ENCODE peak calls at places on chromosomes 11 and 22, in four cellular contexts. One of them, this sample, is unnamed.

GRCh38 chr11:1323779-1324178 is 14.3 kb upstream of the TOLLIP start:
- DNase-seq in progenitor cell of endocrine pancreas: no peak
- DNase-seq in iPS-NIHi11: no peak
- DNase-seq in activated CD4-positive, alpha-beta T cell treated with anti-CD3 and anti-CD28 coated beads, Interleukin-2, amount 10 ng/mL, durations not matched to agents 7 days and 5 days: no peak
- DNase-seq in this sample: no peak

GRCh38 chr11:46902694-46903093 is 15.7 kb downstream of the LRP4 start:
- DNase-seq in progenitor cell of endocrine pancreas: no peak
- DNase-seq in iPS-NIHi11: no peak
- DNase-seq in activated CD4-positive, alpha-beta T cell treated with anti-CD3 and anti-CD28 coated beads, Interleukin-2, amount 10 ng/mL, durations not matched to agents 7 days and 5 days: no peak
- DNase-seq in this sample: no peak

GRCh38 chr11:93773601-93774200 is 10.4 kb upstream of the MED17 start:
- DNase-seq in progenitor cell of endocrine pancreas: no peak
- DNase-seq in iPS-NIHi11: no peak
- DNase-seq in activated CD4-positive, alpha-beta T cell treated with anti-CD3 and anti-CD28 coated beads, Interleukin-2, amount 10 ng/mL, durations not matched to agents 7 days and 5 days: no peak
- DNase-seq in this sample: no peak

GRCh38 chr11:27976262-27976661 is 131.7 kb downstream of the KIF18A start:
- DNase-seq in progenitor cell of endocrine pancreas: no peak
- DNase-seq in iPS-NIHi11: no peak
- DNase-seq in activated CD4-positive, alpha-beta T cell treated with anti-CD3 and anti-CD28 coated beads, Interleukin-2, amount 10 ng/mL, durations not matched to agents 7 days and 5 days: no peak
- DNase-seq in this sample: no peak

GRCh38 chr22:48937032-48937639 is 890.5 kb downstream of the BRD1 start:
- DNase-seq in progenitor cell of endocrine pancreas: no peak
- DNase-seq in iPS-NIHi11: no peak
- DNase-seq in activated CD4-positive, alpha-beta T cell treated with anti-CD3 and anti-CD28 coated beads, Interleukin-2, amount 10 ng/mL, durations not matched to agents 7 days and 5 days: no peak
- DNase-seq in this sample: no peak

GRCh38 chr11:5887172-5887571 is 5.8 kb upstream of the OR52E5 start:
- DNase-seq in progenitor cell of endocrine pancreas: no peak
- DNase-seq in iPS-NIHi11: no peak
- DNase-seq in activated CD4-positive, alpha-beta T cell treated with anti-CD3 and anti-CD28 coated beads, Interleukin-2, amount 10 ng/mL, durations not matched to agents 7 days and 5 days: no peak
- DNase-seq in this sample: no peak

GRCh38 chr11:69027704-69028372 is 14.8 kb upstream of the MRGPRF start:
- DNase-seq in progenitor cell of endocrine pancreas: no peak
- DNase-seq in iPS-NIHi11: no peak
- DNase-seq in activated CD4-positive, alpha-beta T cell treated with anti-CD3 and anti-CD28 coated beads, Interleukin-2, amount 10 ng/mL, durations not matched to agents 7 days and 5 days: no peak
- DNase-seq in this sample: no peak

GRCh38 chr11:57341250-57341808 is 3.2 kb downstream of the P2RX3 start:
- DNase-seq in progenitor cell of endocrine pancreas: no peak
- DNase-seq in iPS-NIHi11: no peak
- DNase-seq in activated CD4-positive, alpha-beta T cell treated with anti-CD3 and anti-CD28 coated beads, Interleukin-2, amount 10 ng/mL, durations not matched to agents 7 days and 5 days: no peak
- DNase-seq in this sample: no peak

GRCh38 chr22:49011769-49012598 is 815.7 kb downstream of the BRD1 start:
- DNase-seq in progenitor cell of endocrine pancreas: no peak
- DNase-seq in iPS-NIHi11: no peak
- DNase-seq in activated CD4-positive, alpha-beta T cell treated with anti-CD3 and anti-CD28 coated beads, Interleukin-2, amount 10 ng/mL, durations not matched to agents 7 days and 5 days: no peak
- DNase-seq in this sample: no peak

GRCh38 chr22:46561435-46561905 is 24.1 kb upstream of the CELSR1 start:
- DNase-seq in progenitor cell of endocrine pancreas: no peak
- DNase-seq in iPS-NIHi11: peak
- DNase-seq in activated CD4-positive, alpha-beta T cell treated with anti-CD3 and anti-CD28 coated beads, Interleukin-2, amount 10 ng/mL, durations not matched to agents 7 days and 5 days: peak
- DNase-seq in this sample: no peak

GRCh38 chr11:72585762-72586590 is 88.2 kb downstream of the PDE2A start:
- DNase-seq in progenitor cell of endocrine pancreas: peak
- DNase-seq in iPS-NIHi11: peak
- DNase-seq in activated CD4-positive, alpha-beta T cell treated with anti-CD3 and anti-CD28 coated beads, Interleukin-2, amount 10 ng/mL, durations not matched to agents 7 days and 5 days: peak
- DNase-seq in this sample: peak

GRCh38 chr11:123085497-123085896 is 23.6 kb upstream of the HSPA8 start:
- DNase-seq in progenitor cell of endocrine pancreas: no peak
- DNase-seq in iPS-NIHi11: no peak
- DNase-seq in activated CD4-positive, alpha-beta T cell treated with anti-CD3 and anti-CD28 coated beads, Interleukin-2, amount 10 ng/mL, durations not matched to agents 7 days and 5 days: no peak
- DNase-seq in this sample: no peak

GRCh38 chr11:66371627-66372415 is at the start of gene SLC29A2:
- DNase-seq in progenitor cell of endocrine pancreas: peak
- DNase-seq in iPS-NIHi11: peak
- DNase-seq in activated CD4-positive, alpha-beta T cell treated with anti-CD3 and anti-CD28 coated beads, Interleukin-2, amount 10 ng/mL, durations not matched to agents 7 days and 5 days: peak
- DNase-seq in this sample: peak

GRCh38 chr22:45612451-45612901 is 59.2 kb upstream of the ATXN10 start:
- DNase-seq in progenitor cell of endocrine pancreas: no peak
- DNase-seq in iPS-NIHi11: no peak
- DNase-seq in activated CD4-positive, alpha-beta T cell treated with anti-CD3 and anti-CD28 coated beads, Interleukin-2, amount 10 ng/mL, durations not matched to agents 7 days and 5 days: peak
- DNase-seq in this sample: no peak

GRCh38 chr22:19622061-19622441 is 92.3 kb upstream of the SEPTIN5 start:
- DNase-seq in progenitor cell of endocrine pancreas: no peak
- DNase-seq in iPS-NIHi11: no peak
- DNase-seq in activated CD4-positive, alpha-beta T cell treated with anti-CD3 and anti-CD28 coated beads, Interleukin-2, amount 10 ng/mL, durations not matched to agents 7 days and 5 days: no peak
- DNase-seq in this sample: no peak

GRCh38 chr11:19220903-19221682 is 19.3 kb upstream of the CSRP3 start:
- DNase-seq in progenitor cell of endocrine pancreas: no peak
- DNase-seq in iPS-NIHi11: no peak
- DNase-seq in activated CD4-positive, alpha-beta T cell treated with anti-CD3 and anti-CD28 coated beads, Interleukin-2, amount 10 ng/mL, durations not matched to agents 7 days and 5 days: no peak
- DNase-seq in this sample: no peak

GRCh38 chr11:103202048-103202651 is 92.9 kb downstream of the DYNC2H1 start:
- DNase-seq in progenitor cell of endocrine pancreas: no peak
- DNase-seq in iPS-NIHi11: peak
- DNase-seq in activated CD4-positive, alpha-beta T cell treated with anti-CD3 and anti-CD28 coated beads, Interleukin-2, amount 10 ng/mL, durations not matched to agents 7 days and 5 days: no peak
- DNase-seq in this sample: no peak

GRCh38 chr11:114123692-114124330 is 64.3 kb downstream of the ZBTB16 start:
- DNase-seq in progenitor cell of endocrine pancreas: no peak
- DNase-seq in iPS-NIHi11: no peak
- DNase-seq in activated CD4-positive, alpha-beta T cell treated with anti-CD3 and anti-CD28 coated beads, Interleukin-2, amount 10 ng/mL, durations not matched to agents 7 days and 5 days: no peak
- DNase-seq in this sample: no peak

GRCh38 chr11:36037031-36037430 is 93.2 kb downstream of the LDLRAD3 start:
- DNase-seq in progenitor cell of endocrine pancreas: no peak
- DNase-seq in iPS-NIHi11: no peak
- DNase-seq in activated CD4-positive, alpha-beta T cell treated with anti-CD3 and anti-CD28 coated beads, Interleukin-2, amount 10 ng/mL, durations not matched to agents 7 days and 5 days: no peak
- DNase-seq in this sample: no peak

GRCh38 chr22:48737461-48738203 is 1090.0 kb downstream of the BRD1 start:
- DNase-seq in progenitor cell of endocrine pancreas: no peak
- DNase-seq in iPS-NIHi11: no peak
- DNase-seq in activated CD4-positive, alpha-beta T cell treated with anti-CD3 and anti-CD28 coated beads, Interleukin-2, amount 10 ng/mL, durations not matched to agents 7 days and 5 days: no peak
- DNase-seq in this sample: no peak

GRCh38 chr11:97965849-97966646 is 1054.7 kb upstream of the CNTN5 start:
- DNase-seq in progenitor cell of endocrine pancreas: no peak
- DNase-seq in iPS-NIHi11: no peak
- DNase-seq in activated CD4-positive, alpha-beta T cell treated with anti-CD3 and anti-CD28 coated beads, Interleukin-2, amount 10 ng/mL, durations not matched to agents 7 days and 5 days: no peak
- DNase-seq in this sample: no peak

GRCh38 chr11:99418927-99419707 is 398.4 kb downstream of the CNTN5 start:
- DNase-seq in progenitor cell of endocrine pancreas: no peak
- DNase-seq in iPS-NIHi11: no peak
- DNase-seq in activated CD4-positive, alpha-beta T cell treated with anti-CD3 and anti-CD28 coated beads, Interleukin-2, amount 10 ng/mL, durations not matched to agents 7 days and 5 days: no peak
- DNase-seq in this sample: no peak

GRCh38 chr22:40196628-40197027 is 18.9 kb downstream of the TNRC6B start:
- DNase-seq in progenitor cell of endocrine pancreas: no peak
- DNase-seq in iPS-NIHi11: no peak
- DNase-seq in activated CD4-positive, alpha-beta T cell treated with anti-CD3 and anti-CD28 coated beads, Interleukin-2, amount 10 ng/mL, durations not matched to agents 7 days and 5 days: no peak
- DNase-seq in this sample: no peak

GRCh38 chr11:46050652-46051051 is 70.6 kb downstream of the PHF21A start:
- DNase-seq in progenitor cell of endocrine pancreas: no peak
- DNase-seq in iPS-NIHi11: no peak
- DNase-seq in activated CD4-positive, alpha-beta T cell treated with anti-CD3 and anti-CD28 coated beads, Interleukin-2, amount 10 ng/mL, durations not matched to agents 7 days and 5 days: no peak
- DNase-seq in this sample: no peak

GRCh38 chr11:80144932-80145612 is 704.2 kb upstream of the TENM4 start:
- DNase-seq in progenitor cell of endocrine pancreas: no peak
- DNase-seq in iPS-NIHi11: no peak
- DNase-seq in activated CD4-positive, alpha-beta T cell treated with anti-CD3 and anti-CD28 coated beads, Interleukin-2, amount 10 ng/mL, durations not matched to agents 7 days and 5 days: no peak
- DNase-seq in this sample: no peak

GRCh38 chr11:2522636-2523255 is 77.9 kb downstream of the KCNQ1 start:
- DNase-seq in progenitor cell of endocrine pancreas: peak
- DNase-seq in iPS-NIHi11: peak
- DNase-seq in activated CD4-positive, alpha-beta T cell treated with anti-CD3 and anti-CD28 coated beads, Interleukin-2, amount 10 ng/mL, durations not matched to agents 7 days and 5 days: no peak
- DNase-seq in this sample: peak

GRCh38 chr11:74159642-74160041 is 11.2 kb downstream of the C2CD3 start:
- DNase-seq in progenitor cell of endocrine pancreas: no peak
- DNase-seq in iPS-NIHi11: no peak
- DNase-seq in activated CD4-positive, alpha-beta T cell treated with anti-CD3 and anti-CD28 coated beads, Interleukin-2, amount 10 ng/mL, durations not matched to agents 7 days and 5 days: no peak
- DNase-seq in this sample: no peak

GRCh38 chr22:26479792-26480610 is 3.6 kb downstream of the HPS4 start:
- DNase-seq in progenitor cell of endocrine pancreas: no peak
- DNase-seq in iPS-NIHi11: no peak
- DNase-seq in activated CD4-positive, alpha-beta T cell treated with anti-CD3 and anti-CD28 coated beads, Interleukin-2, amount 10 ng/mL, durations not matched to agents 7 days and 5 days: no peak
- DNase-seq in this sample: no peak

GRCh38 chr22:38609371-38609770 is 39.4 kb upstream of the DMC1 start:
- DNase-seq in progenitor cell of endocrine pancreas: no peak
- DNase-seq in iPS-NIHi11: no peak
- DNase-seq in activated CD4-positive, alpha-beta T cell treated with anti-CD3 and anti-CD28 coated beads, Interleukin-2, amount 10 ng/mL, durations not matched to agents 7 days and 5 days: no peak
- DNase-seq in this sample: no peak